ENCODE peak calls at places on chromosomes 7 and 10, in six cellular contexts. M is iPS DF 19.7, W is astrocyte of the spinal cord, S is non-pigmented ciliary epithelial cell, G is OCI-LY7, X is activated T-cell treated with anti-CD3 and anti-CD28 coated beads for 24 hours. Q is an unnamed sample.

GRCh38 chr7:80781561-80781979 is 137.3 kb downstream of the SEMA3C start:
- DNase-seq in M (no peak), W (peak; percentile 96), S (peak; percentile 59), G (no peak), X (no peak), Q (peak; percentile 60)

GRCh38 chr7:156380261-156380660 is 260.3 kb upstream of the RNF32 start:
- DNase-seq in M (no peak), W (no peak), S (no peak), G (no peak), X (no peak), Q (no peak)

GRCh38 chr7:158695726-158696452 is 8.7 kb downstream of the NCAPG2 start:
- DNase-seq in M (no peak), W (peak; percentile 80), S (no peak), G (no peak), X (peak; percentile 28), Q (peak; percentile 84)

GRCh38 chr10:17238445-17239275 is 10.6 kb downstream of the VIM start:
- DNase-seq in M (no peak), W (peak; percentile 92), S (no peak), G (no peak), X (no peak), Q (peak; percentile 92)

GRCh38 chr10:111732116-111732785 is 451.3 kb downstream of the GPAM start:
- DNase-seq in M (no peak), W (no peak), S (no peak), G (no peak), X (no peak), Q (no peak)

GRCh38 chr10:75137533-75138438 is 26.3 kb downstream of the SAMD8 start:
- DNase-seq in M (no peak), W (peak; percentile 45), S (no peak), G (no peak), X (peak; percentile 26), Q (peak; percentile 60)

GRCh38 chr7:17640730-17641377 is 299.4 kb downstream of the SNX13 start:
- DNase-seq in M (peak; percentile 20), W (peak; percentile 53), S (no peak), G (peak; percentile 35), X (no peak), Q (peak; percentile 23)

GRCh38 chr7:87877641-87878040 is 1.3 kb downstream of the DBF4 start:
- DNase-seq in M (no peak), W (peak; percentile 41), S (no peak), G (no peak), X (no peak), Q (peak; percentile 28)

GRCh38 chr10:93235686-93236085 is 162.0 kb downstream of the CYP26A1 start:
- DNase-seq in M (no peak), W (no peak), S (no peak), G (no peak), X (no peak), Q (peak; percentile 89)